ENCODE peak calls at places on chromosomes 6 and 20, in seven cellular contexts. M is aorta; N is RKO; C is ascending aorta; J is ACHN; E is effector memory CD4-positive, alpha-beta T cell; T is HCEC 1CT. V is an unnamed sample.

GRCh38 chr20:52731086-52731485 is 241.1 kb upstream of the TSHZ2 start:
- DNase-seq in M (no peak), N (no peak), C (no peak), J (no peak), E (no peak), T (no peak), V (no peak)

GRCh38 chr6:129929433-129929832 is 68.3 kb upstream of the TMEM244 start:
- DNase-seq in M (no peak), N (peak), C (no peak), J (no peak), E (no peak), T (peak), V (peak)

GRCh38 chr6:165178056-165178455 is 131.3 kb downstream of the C6orf118 start:
- DNase-seq in M (no peak), N (peak), C (no peak), J (peak), E (no peak), T (peak), V (no peak)

GRCh38 chr6:124917769-124918168 is 44.5 kb upstream of the RNF217 start:
- DNase-seq in M (no peak), N (no peak), C (no peak), J (no peak), E (no peak), T (no peak), V (no peak)

GRCh38 chr20:18223399-18223798 is 64.9 kb upstream of the ZNF133 start:
- DNase-seq in M (no peak), N (peak), C (no peak), J (no peak), E (no peak), T (no peak), V (no peak)

GRCh38 chr6:28225056-28225834 is at the start of gene ZSCAN9:
- DNase-seq in M (peak), N (peak), C (peak), J (peak), E (no peak), T (peak), V (peak)

GRCh38 chr20:58634121-58634817 is 16.8 kb upstream of the STX16 start:
- DNase-seq in M (no peak), N (no peak), C (peak), J (no peak), E (no peak), T (no peak), V (peak)

GRCh38 chr6:150417899-150418824 is 49.4 kb downstream of the IYD start:
- DNase-seq in M (no peak), N (peak), C (no peak), J (peak), E (no peak), T (peak), V (peak)

GRCh38 chr20:36644032-36644712 is 1.8 kb downstream of the SLA2 start:
- DNase-seq in M (no peak), N (no peak), C (no peak), J (no peak), E (peak), T (no peak), V (no peak)

GRCh38 chr6:15299430-15300131 is 53.7 kb downstream of the JARID2 start:
- DNase-seq in M (peak), N (no peak), C (no peak), J (no peak), E (no peak), T (peak), V (no peak)

GRCh38 chr6:56749632-56750151 is 107.0 kb upstream of the DST start:
- DNase-seq in M (no peak), N (peak), C (no peak), J (peak), E (no peak), T (peak), V (peak)

GRCh38 chr6:81894286-81894685 is 141.8 kb upstream of the TENT5A start:
- DNase-seq in M (no peak), N (no peak), C (no peak), J (no peak), E (no peak), T (peak), V (peak)

GRCh38 chr6:31558631-31559500 is 11.5 kb downstream of the NFKBIL1 start:
- DNase-seq in M (peak), N (no peak), C (no peak), J (no peak), E (peak), T (peak), V (no peak)

GRCh38 chr6:140320081-140320798 is 945.8 kb upstream of the CITED2 start:
- DNase-seq in M (no peak), N (no peak), C (no peak), J (no peak), E (no peak), T (peak), V (peak)

GRCh38 chr20:4063631-4064030 is 48.3 kb upstream of the RNF24 start:
- DNase-seq in M (no peak), N (no peak), C (peak), J (no peak), E (no peak), T (no peak), V (no peak)

GRCh38 chr6:9405369-9405768 is 970.0 kb upstream of the SLC35B3 start:
- DNase-seq in M (no peak), N (peak), C (no peak), J (peak), E (no peak), T (peak), V (peak)

GRCh38 chr6:163841326-163841725 is 426.8 kb downstream of the QKI start:
- DNase-seq in M (no peak), N (no peak), C (no peak), J (no peak), E (no peak), T (no peak), V (no peak)

GRCh38 chr20:45097485-45098095 is 3.3 kb downstream of the KCNS1 start:
- DNase-seq in M (no peak), N (no peak), C (no peak), J (no peak), E (no peak), T (no peak), V (peak)

GRCh38 chr20:45904583-45905504 is 7.1 kb downstream of the PLTP start:
- DNase-seq in M (no peak), N (no peak), C (no peak), J (no peak), E (no peak), T (no peak), V (no peak)

GRCh38 chr20:50824137-50824536 is 29.3 kb downstream of the BCAS4 start:
- DNase-seq in M (peak), N (no peak), C (peak), J (no peak), E (no peak), T (peak), V (peak)

GRCh38 chr20:40897177-40897700 is 131.4 kb upstream of the TOP1 start:
- DNase-seq in M (no peak), N (no peak), C (no peak), J (no peak), E (no peak), T (no peak), V (peak)

GRCh38 chr6:129661478-129662405 is 48.2 kb downstream of the ARHGAP18 start:
- DNase-seq in M (no peak), N (no peak), C (no peak), J (no peak), E (no peak), T (no peak), V (no peak)

GRCh38 chr6:53361549-53362031 is 12.8 kb upstream of the ELOVL5 start:
- DNase-seq in M (no peak), N (no peak), C (no peak), J (no peak), E (peak), T (peak), V (peak)

GRCh38 chr20:63061051-63061531 is 54.3 kb upstream of the BHLHE23 start:
- DNase-seq in M (peak), N (no peak), C (peak), J (no peak), E (no peak), T (no peak), V (no peak)

GRCh38 chr6:110609101-110609500 is 132.7 kb upstream of the SLC22A16 start:
- DNase-seq in M (no peak), N (no peak), C (no peak), J (no peak), E (no peak), T (no peak), V (peak)

GRCh38 chr6:31525932-31526591 is 2.7 kb upstream of the MCCD1 start:
- DNase-seq in M (no peak), N (no peak), C (peak), J (no peak), E (no peak), T (peak), V (peak)

GRCh38 chr20:36540551-36541211 is 638 bp upstream of the MYL9 start:
- DNase-seq in M (no peak), N (no peak), C (no peak), J (no peak), E (no peak), T (no peak), V (no peak)

GRCh38 chr6:145815351-145815772 is 767 bp upstream of the FBXO30 start:
- DNase-seq in M (no peak), N (peak), C (no peak), J (peak), E (no peak), T (no peak), V (peak)

GRCh38 chr20:15195378-15195777 is 858.0 kb upstream of the FLRT3 start:
- DNase-seq in M (no peak), N (no peak), C (no peak), J (no peak), E (no peak), T (no peak), V (no peak)

GRCh38 chr20:31829731-31830130 is 10.6 kb downstream of the MYLK2 start:
- DNase-seq in M (no peak), N (no peak), C (no peak), J (no peak), E (no peak), T (no peak), V (no peak)

GRCh38 chr6:163095401-163095800 is 319.1 kb upstream of the QKI start:
- DNase-seq in M (no peak), N (no peak), C (no peak), J (no peak), E (no peak), T (no peak), V (no peak)

V was measured in fibroblast of lung.